ENCODE peak calls at places on chromosomes 2 and 18, in eight cellular contexts. G is NCI-H1417, V is EH, I is left lobe of liver, U is heart left ventricle, T is mucosa of gallbladder, P is trophoblast cell, R is A549. X is an unnamed sample.

GRCh38 chr18:23684515-23685197 is 4.6 kb upstream of the LAMA3 start:
- DNase-seq in G (no peak), U (no peak), R (peak), I (no peak), V (peak), T (no peak), P (no peak), X (no peak)

GRCh38 chr2:149664896-149665295 is 77.3 kb upstream of the MMADHC start:
- DNase-seq in U (no peak), G (no peak), R (no peak), P (no peak), V (no peak), T (no peak), I (no peak), X (no peak)

GRCh38 chr2:65366595-65367125 is 65.7 kb downstream of the SPRED2 start:
- DNase-seq in I (no peak), P (peak), R (peak), U (no peak), V (peak), T (peak), G (peak), X (no peak)

GRCh38 chr18:28003451-28003850 is 173.5 kb downstream of the CDH2 start:
- DNase-seq in U (no peak), G (no peak), T (no peak), P (no peak), V (peak), R (no peak), I (no peak), X (no peak)

GRCh38 chr2:17319090-17319489 is 199.2 kb downstream of the RAD51AP2 start:
- DNase-seq in T (no peak), V (no peak), G (no peak), U (no peak), I (no peak), R (no peak), P (no peak), X (no peak)

GRCh38 chr2:121211251-121211650 is 73.8 kb downstream of the TFCP2L1 start:
- DNase-seq in R (no peak), I (no peak), G (no peak), T (peak), P (no peak), V (no peak), U (no peak), X (peak)

GRCh38 chr2:227147023-227147422 is 17.0 kb downstream of the COL4A4 start:
- DNase-seq in R (no peak), P (no peak), V (peak), T (no peak), G (no peak), I (no peak), U (no peak), X (no peak)

GRCh38 chr2:68936889-68937288 is 15.8 kb downstream of the GKN2 start:
- DNase-seq in V (peak), G (no peak), R (no peak), P (no peak), I (no peak), T (no peak), U (no peak), X (no peak)

GRCh38 chr2:36058076-36058475 is 297.5 kb upstream of the CRIM1 start:
- DNase-seq in V (no peak), I (no peak), R (no peak), G (no peak), P (no peak), T (no peak), U (no peak), X (no peak)

GRCh38 chr18:1778496-1779178 is 792.7 kb downstream of the METTL4 start:
- DNase-seq in T (no peak), I (no peak), U (no peak), G (no peak), V (no peak), R (no peak), P (no peak), X (no peak)

GRCh38 chr18:62788111-62788510 is 72.8 kb downstream of the PHLPP1 start:
- DNase-seq in R (no peak), I (no peak), U (no peak), T (no peak), V (no peak), P (no peak), G (peak), X (no peak)

GRCh38 chr2:64975232-64975791 is 13.9 kb upstream of the SLC1A4 start:
- DNase-seq in U (peak), I (peak), V (peak), T (peak), P (no peak), R (peak), G (no peak), X (no peak)

GRCh38 chr2:28691774-28692281 is 59.8 kb upstream of the PPP1CB start:
- DNase-seq in U (no peak), V (peak), P (peak), G (no peak), T (peak), I (no peak), R (peak), X (peak)

GRCh38 chr2:105869318-105869717 is 124.6 kb downstream of the NCK2 start:
- DNase-seq in I (no peak), P (no peak), U (no peak), R (no peak), G (no peak), T (no peak), V (no peak), X (no peak)

GRCh38 chr2:57408587-57408986 is 638.0 kb upstream of the VRK2 start:
- DNase-seq in P (no peak), R (no peak), U (no peak), G (no peak), V (no peak), I (no peak), T (no peak), X (no peak)

GRCh38 chr18:63319383-63320040 is at the start of gene BCL2:
- DNase-seq in T (no peak), P (no peak), U (peak), R (peak), I (no peak), V (peak), G (peak), X (peak)

GRCh38 chr2:29309090-29310054 is 194.2 kb downstream of the CLIP4 start:
- DNase-seq in P (peak), R (peak), I (peak), T (peak), U (peak), V (peak), G (peak), X (peak)

GRCh38 chr2:12501469-12502147 is 215.1 kb upstream of the TRIB2 start:
- DNase-seq in R (no peak), T (no peak), I (no peak), P (no peak), G (no peak), U (peak), V (peak), X (no peak)

GRCh38 chr18:3508576-3509559 is 58.9 kb downstream of the TGIF1 start:
- DNase-seq in V (no peak), G (peak), R (no peak), T (no peak), P (no peak), U (no peak), I (no peak), X (no peak)

GRCh38 chr2:238143239-238143951 is 4.9 kb downstream of the KLHL30 start:
- DNase-seq in T (no peak), U (peak), V (peak), R (peak), P (no peak), G (no peak), I (no peak), X (no peak)

GRCh38 chr2:237533668-237534138 is 32.7 kb upstream of the PRLH start:
- DNase-seq in R (no peak), T (no peak), P (no peak), V (no peak), I (no peak), U (no peak), G (peak), X (no peak)

GRCh38 chr2:137525644-137526190 is 438.6 kb upstream of the HNMT start:
- DNase-seq in U (no peak), R (no peak), P (no peak), G (no peak), T (no peak), I (no peak), V (no peak), X (no peak)

GRCh38 chr18:23718243-23718720 is 29.0 kb downstream of the LAMA3 start:
- DNase-seq in T (no peak), G (no peak), V (peak), I (no peak), P (peak), U (no peak), R (no peak), X (no peak)

GRCh38 chr2:184598313-184599053 is at the start of gene ZNF804A:
- DNase-seq in V (peak), R (no peak), I (peak), G (peak), P (peak), U (peak), T (peak), X (peak)

GRCh38 chr2:46985512-46985911 is 69.9 kb upstream of the MCFD2 start:
- DNase-seq in I (no peak), G (no peak), T (no peak), P (no peak), R (peak), V (peak), U (no peak), X (no peak)

GRCh38 chr2:186755066-186755465 is 61.2 kb downstream of the FAM171B start:
- DNase-seq in U (no peak), R (no peak), I (no peak), G (no peak), V (peak), P (no peak), T (no peak), X (no peak)

GRCh38 chr2:226618875-226619605 is 180.6 kb downstream of the IRS1 start:
- DNase-seq in I (no peak), V (peak), T (no peak), R (peak), P (no peak), U (no peak), G (peak), X (no peak)